ENCODE peak calls at places on chromosome 19, in five cellular contexts. G is activated naive CD4-positive, alpha-beta T cell treated with anti-CD3 and anti-CD28 coated beads, Interleukin-2, amount 10 ng/mL, durations not matched to agents 7 days and 5 days; N is T-helper 1 cell; L is non-pigmented ciliary epithelial cell; O is NCI-H2029 treated with DMSO at 0.1 percent for 48 hours. Z is an unnamed sample.

GRCh38 chr19:4691383-4691782 is 21.2 kb upstream of the MYDGF start:
- DNase-seq in G (no peak), O (no peak), N (no peak), L (no peak), Z (no peak)

GRCh38 chr19:35120492-35120891 is 4.9 kb downstream of the FXYD3 start:
- DNase-seq in L (peak), N (no peak), G (no peak), O (no peak), Z (no peak)

GRCh38 chr19:42089772-42090171 is 13.8 kb downstream of the ZNF574 start:
- DNase-seq in L (no peak), O (no peak), G (no peak), N (no peak), Z (no peak)

GRCh38 chr19:31591258-31591657 is 242.0 kb upstream of the TSHZ3 start:
- DNase-seq in G (no peak), O (no peak), L (no peak), N (no peak), Z (no peak)

GRCh38 chr19:30778961-30779690 is 406.9 kb downstream of the ZNF536 start:
- DNase-seq in N (no peak), L (no peak), G (no peak), O (no peak), Z (no peak)

GRCh38 chr19:17125052-17125727 is 49.6 kb downstream of the MYO9B start:
- DNase-seq in O (no peak), G (peak), N (no peak), L (no peak), Z (no peak)

GRCh38 chr19:47660435-47660832 is 51.5 kb downstream of the BICRA start:
- DNase-seq in L (no peak), N (no peak), O (no peak), G (no peak), Z (no peak)

GRCh38 chr19:47661161-47661560 is 52.1 kb upstream of the EHD2 start:
- DNase-seq in G (no peak), N (no peak), O (no peak), L (no peak), Z (no peak)

GRCh38 chr19:51407631-51408131 is 9.8 kb downstream of the SIGLEC10 start:
- DNase-seq in N (no peak), L (no peak), O (no peak), G (peak), Z (no peak)

GRCh38 chr19:51034704-51035103 is at the start of gene KLK12:
- DNase-seq in L (no peak), G (no peak), O (peak), N (no peak), Z (no peak)

GRCh38 chr19:7912144-7912696 is 2.4 kb upstream of the TGFBR3L start:
- DNase-seq in N (no peak), G (no peak), L (no peak), O (no peak), Z (no peak)

GRCh38 chr19:49685845-49686332 is 3.5 kb upstream of the ADM5 start:
- DNase-seq in N (no peak), L (no peak), G (no peak), O (no peak), Z (no peak)

GRCh38 chr19:18232540-18233223 is 6.4 kb upstream of the PDE4C start:
- DNase-seq in G (no peak), O (no peak), N (no peak), L (no peak), Z (no peak)

GRCh38 chr19:6717441-6717971 is 2.9 kb downstream of the C3 start:
- DNase-seq in G (no peak), N (no peak), L (no peak), O (no peak), Z (no peak)

GRCh38 chr19:16585808-16586476 is 13.7 kb upstream of the SLC35E1 start:
- DNase-seq in N (no peak), G (no peak), L (no peak), O (no peak), Z (no peak)

GRCh38 chr19:56837492-56837891 is 3.0 kb downstream of the PEG3 start:
- DNase-seq in N (no peak), G (no peak), O (no peak), L (no peak), Z (no peak)

GRCh38 chr19:54470991-54471782 is 1.9 kb downstream of the CDC42EP5 start:
- DNase-seq in G (no peak), O (no peak), N (no peak), L (no peak), Z (no peak)

GRCh38 chr19:2650515-2650914 is 52.0 kb downstream of the GNG7 start:
- DNase-seq in G (no peak), O (no peak), N (no peak), L (no peak), Z (no peak)

GRCh38 chr19:6678690-6679109 is 8.7 kb upstream of the TNFSF14 start:
- DNase-seq in G (no peak), L (peak), O (no peak), N (no peak), Z (no peak)

GRCh38 chr19:21915411-21915810 is 79.4 kb upstream of the ZNF43 start:
- DNase-seq in L (no peak), G (no peak), N (no peak), O (no peak), Z (no peak)

GRCh38 chr19:11554160-11554559 is 4.9 kb downstream of the ELOF1 start:
- DNase-seq in L (no peak), N (no peak), O (no peak), G (peak), Z (no peak)

GRCh38 chr19:41945135-41945766 is 13.9 kb downstream of the RABAC1 start:
- DNase-seq in N (peak), L (no peak), G (peak), O (no peak), Z (peak)

GRCh38 chr19:2478756-2479555 is 3.0 kb downstream of the GADD45B start:
- DNase-seq in G (peak), O (no peak), N (peak), L (no peak), Z (peak)

GRCh38 chr19:47613165-47614146 is 4.5 kb downstream of the BICRA start:
- DNase-seq in N (no peak), L (no peak), O (no peak), G (no peak), Z (no peak)

GRCh38 chr19:56838930-56839664 is 1.4 kb downstream of the PEG3 start:
- DNase-seq in G (no peak), L (peak), O (no peak), N (no peak), Z (no peak)

GRCh38 chr19:30214651-30215051 is 157.5 kb upstream of the ZNF536 start:
- DNase-seq in N (no peak), O (no peak), G (no peak), L (no peak), Z (no peak)

GRCh38 chr19:3284759-3285646 is 60.5 kb downstream of the CELF5 start:
- DNase-seq in N (peak), O (peak), L (no peak), G (peak), Z (peak)

GRCh38 chr19:33473644-33474305 is 47.8 kb downstream of the PEPD start:
- DNase-seq in N (no peak), G (no peak), O (no peak), L (peak), Z (no peak)

GRCh38 chr19:49809155-49809986 is 3.7 kb downstream of the FUZ start:
- DNase-seq in G (peak), O (no peak), L (no peak), N (peak), Z (no peak)

GRCh38 chr19:862529-863304 is 3.3 kb downstream of the CFD start:
- DNase-seq in G (peak), N (peak), L (no peak), O (peak), Z (peak)

GRCh38 chr19:10424011-10424637 is 3.8 kb downstream of the PDE4A start:
- DNase-seq in L (no peak), N (no peak), G (peak), O (no peak), Z (no peak)

GRCh38 chr19:10761443-10762242 is 43.8 kb downstream of the DNM2 start:
- DNase-seq in N (no peak), G (no peak), L (no peak), O (no peak), Z (no peak)

GRCh38 chr19:23415034-23415433 is 19.8 kb upstream of the ZNF91 start:
- DNase-seq in G (no peak), L (no peak), O (no peak), N (no peak), Z (no peak)

GRCh38 chr19:1445185-1445931 is 4.6 kb upstream of the APC2 start:
- DNase-seq in G (peak), O (peak), N (peak), L (no peak), Z (peak)

GRCh38 chr19:294819-295686 is 3.9 kb upstream of the PLPP2 start:
- DNase-seq in G (peak), N (no peak), O (no peak), L (no peak), Z (no peak)

GRCh38 chr19:8149261-8150094 is at the start of gene FBN3:
- DNase-seq in G (peak), O (no peak), L (no peak), N (no peak), Z (no peak)

Z was measured in naive thymus-derived CD4-positive, alpha-beta T cell.